ENCODE peak calls at places on chromosomes 11 and 22, in seven cellular contexts. E is neural progenitor cell, X is LNCaP clone FGC, I is AG10803, L is fibroblast of lung, R is ascending aorta, U is dorsolateral prefrontal cortex. C is an unnamed sample.

GRCh38 chr11:103903005-103903404 is 133.4 kb upstream of the DDI1 start:
- DNase-seq in L (no peak), X (no peak), I (no peak), E (no peak), R (no peak), U (no peak), C (no peak)

GRCh38 chr22:37484115-37485005 is 1.8 kb downstream of the MFNG start:
- DNase-seq in L (no peak), E (peak), X (no peak), R (peak), I (no peak), U (peak), C (no peak)

GRCh38 chr11:48037709-48038468 is 57.5 kb downstream of the PTPRJ start:
- DNase-seq in U (no peak), L (peak), E (no peak), X (no peak), I (no peak), R (no peak), C (peak)

GRCh38 chr11:46160100-46160499 is 38.8 kb upstream of the PHF21A start:
- DNase-seq in E (no peak), I (no peak), U (no peak), R (no peak), X (no peak), L (no peak), C (no peak)

GRCh38 chr11:83852775-83853442 is 566.7 kb upstream of the CCDC90B start:
- DNase-seq in E (no peak), X (no peak), U (no peak), R (no peak), L (no peak), I (no peak), C (no peak)

GRCh38 chr22:23772315-23773246 is at the start of gene MMP11:
- DNase-seq in R (no peak), E (peak), L (peak), I (peak), U (no peak), X (no peak), C (no peak)

GRCh38 chr11:28842716-28843115 is 734.5 kb downstream of the METTL15 start:
- DNase-seq in R (no peak), I (no peak), X (no peak), E (no peak), L (no peak), U (no peak), C (peak)

GRCh38 chr11:125645871-125646270 is 20.9 kb downstream of the CHEK1 start:
- DNase-seq in R (no peak), I (no peak), L (no peak), U (no peak), X (no peak), E (no peak), C (no peak)

GRCh38 chr11:816433-816779 is 2.3 kb upstream of the PNPLA2 start:
- DNase-seq in X (no peak), I (no peak), R (no peak), E (no peak), L (no peak), U (no peak), C (no peak)

GRCh38 chr11:18013790-18014507 is 1.1 kb upstream of the SERGEF start:
- DNase-seq in L (no peak), R (no peak), I (no peak), U (no peak), E (peak), X (no peak), C (peak)

GRCh38 chr11:5226732-5227327 is at the start of gene HBB:
- DNase-seq in U (no peak), I (no peak), L (no peak), R (no peak), E (no peak), X (no peak), C (no peak)

GRCh38 chr11:116644948-116645305 is 127.9 kb downstream of the BUD13 start:
- DNase-seq in L (no peak), I (no peak), R (no peak), U (no peak), E (peak), X (no peak), C (no peak)

GRCh38 chr11:57276857-57277505 is 39.9 kb upstream of the APLNR start:
- DNase-seq in R (no peak), U (no peak), I (no peak), L (no peak), E (no peak), X (no peak), C (peak)

GRCh38 chr11:66181632-66182345 is 86.7 kb upstream of the RAB1B start:
- DNase-seq in R (no peak), I (peak), E (no peak), X (peak), U (no peak), L (no peak), C (no peak)

GRCh38 chr11:65225284-65226102 is 36.3 kb upstream of the POLA2 start:
- DNase-seq in L (peak), E (peak), U (peak), R (no peak), I (peak), X (no peak), C (peak)

GRCh38 chr22:22993184-22993583 is 77.1 kb upstream of the GNAZ start:
- DNase-seq in I (no peak), X (no peak), R (no peak), L (no peak), E (no peak), U (no peak), C (no peak)

GRCh38 chr11:28849053-28849452 is 740.9 kb downstream of the METTL15 start:
- DNase-seq in R (no peak), X (no peak), E (no peak), L (no peak), I (no peak), U (no peak), C (no peak)

GRCh38 chr22:33038131-33038772 is 19.9 kb downstream of the SYN3 start:
- DNase-seq in R (no peak), I (peak), L (no peak), U (peak), X (no peak), E (peak), C (no peak)

GRCh38 chr11:36743039-36743438 is 145.0 kb upstream of the RAG2 start:
- DNase-seq in X (no peak), R (no peak), L (no peak), E (no peak), U (no peak), I (no peak), C (no peak)

DNA sequence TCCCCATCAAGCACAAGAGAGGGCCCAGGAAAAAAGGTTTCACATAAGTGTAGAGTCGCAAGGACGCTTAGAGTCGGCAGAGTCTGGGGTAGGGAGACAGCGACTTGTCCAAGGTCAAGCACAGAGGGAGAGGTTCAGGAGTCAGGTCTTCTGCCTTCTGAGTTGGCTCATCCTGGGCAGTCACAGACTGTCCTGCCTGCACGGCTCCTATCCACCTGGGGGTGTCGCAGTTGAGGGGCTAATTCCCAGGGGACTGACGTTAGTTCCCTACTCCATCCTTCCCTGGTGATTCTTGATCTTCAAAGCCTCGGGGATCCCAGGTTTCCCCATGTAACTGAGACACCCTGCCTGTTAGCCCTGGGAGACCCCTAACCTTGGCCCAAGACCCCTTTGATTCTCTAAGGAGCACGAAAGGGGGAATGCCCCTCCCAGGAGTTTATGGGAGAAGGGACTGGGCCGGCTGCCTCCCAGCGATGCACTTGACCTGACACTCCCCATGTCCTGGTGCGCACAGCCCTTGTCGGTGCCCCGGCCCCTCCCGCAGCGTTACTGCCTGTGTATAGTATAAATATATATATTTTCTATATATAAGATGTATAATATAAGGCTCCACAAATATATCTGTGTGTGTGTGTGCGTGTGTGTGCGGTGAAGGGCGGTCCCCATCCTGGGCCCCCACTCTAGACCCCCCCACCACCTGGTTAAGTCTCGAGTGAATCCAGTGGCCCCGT is 14.7 kb upstream of the TAB1 start:
- DNase-seq in L (no peak), X (no peak), I (no peak), U (no peak), R (no peak), E (peak), C (peak)
- H3K4me3 ChIP-seq in L (no peak), X (no peak), I (no peak), U (no peak), R (no peak), E (no peak), C (no peak)

GRCh38 chr11:35464308-35464707 is 45.0 kb upstream of the SLC1A2 start:
- DNase-seq in L (peak), R (no peak), X (no peak), E (peak), U (no peak), I (no peak), C (no peak)
- TF ChIP-seq CTCF in L (no peak), R (no peak), X (peak), E (peak), U (no peak), I (peak), C (peak)

DNA sequence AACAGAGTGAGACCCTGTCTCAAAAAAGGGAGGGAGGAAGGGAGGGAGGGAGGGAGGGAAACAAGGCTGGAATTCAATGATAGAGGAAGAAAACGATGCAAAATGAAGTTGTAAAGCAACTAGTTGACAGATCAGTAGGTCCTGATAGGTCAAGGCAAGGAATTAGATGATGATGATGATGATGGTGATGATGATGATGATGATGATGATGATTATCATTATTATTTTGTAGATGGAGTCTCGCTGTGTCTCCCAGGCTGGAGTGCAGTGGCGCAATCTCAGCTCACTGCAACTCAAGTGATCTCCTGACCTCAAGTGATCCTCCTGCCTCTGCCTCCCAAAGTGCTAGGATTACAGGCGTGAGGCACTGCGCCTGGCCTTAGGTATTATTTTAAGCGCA is 11.3 kb upstream of the L3MBTL2 start:
- DNase-seq in U (no peak), I (no peak), R (no peak), L (no peak), E (no peak), X (no peak), C (no peak)
- H3K4me3 ChIP-seq in U (no peak), I (no peak), R (no peak), L (no peak), E (no peak), X (no peak), C (no peak)

GRCh38 chr11:70521475-70522260 is 123.3 kb downstream of the CTTN start:
- DNase-seq in L (no peak), E (peak), X (no peak), U (peak), R (no peak), I (no peak), C (no peak)

GRCh38 chr11:70522261-70522612 is 123.9 kb downstream of the CTTN start:
- DNase-seq in X (no peak), I (no peak), L (no peak), R (no peak), U (no peak), E (no peak), C (no peak)

GRCh38 chr11:70524096-70524922 is 126.0 kb downstream of the CTTN start:
- DNase-seq in X (no peak), L (peak), R (no peak), E (no peak), U (no peak), I (no peak), C (peak)

GRCh38 chr11:70523384-70524095 is 125.2 kb downstream of the CTTN start:
- DNase-seq in L (no peak), X (no peak), U (no peak), E (no peak), R (no peak), I (no peak), C (no peak)

DNA sequence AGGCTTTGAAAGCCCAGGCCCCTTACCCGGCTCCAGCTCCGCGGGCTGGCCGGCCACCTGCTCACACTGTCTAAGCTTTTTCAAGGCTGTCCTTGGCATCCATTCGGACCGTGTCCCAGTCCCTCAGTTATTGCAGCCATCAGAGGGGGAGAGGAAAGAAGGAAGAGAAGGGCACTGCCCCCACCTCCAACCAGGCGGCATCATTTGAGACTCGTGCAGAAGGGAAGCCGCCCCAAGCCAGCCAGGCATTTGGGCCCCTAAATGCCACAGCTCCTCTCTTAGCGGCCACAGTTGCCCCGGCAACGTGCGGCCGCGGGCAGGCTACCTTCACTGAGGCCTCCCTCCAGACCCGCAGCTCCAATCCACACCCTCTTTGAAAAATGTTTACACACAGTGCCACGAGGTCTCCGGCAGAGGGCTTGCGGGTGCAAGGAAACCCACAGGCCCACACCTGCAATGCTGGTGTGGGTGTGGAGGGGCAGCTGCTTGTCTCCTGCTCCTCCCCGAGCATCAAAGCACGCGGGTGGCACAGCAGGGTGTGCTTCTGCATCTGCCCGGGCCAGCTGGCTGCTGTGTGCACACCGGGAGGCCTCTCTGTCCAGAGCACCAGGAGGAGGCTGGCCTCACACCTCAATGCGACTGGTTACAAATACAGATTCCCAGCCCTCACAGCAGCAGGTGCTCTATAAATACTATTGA is 124.4 kb downstream of the CTTN start:
- DNase-seq in L (peak), X (no peak), U (no peak), R (no peak), E (peak), I (no peak), C (no peak)
- TF ChIP-seq CTCF in L (no peak), X (no peak), U (no peak), R (no peak), E (no peak), I (no peak), C (no peak)

GRCh38 chr11:61742391-61742790 is 10.0 kb upstream of the MYRF start:
- DNase-seq in R (no peak), L (no peak), E (no peak), I (no peak), X (no peak), U (no peak), C (no peak)
- H3K4me3 ChIP-seq in R (no peak), L (no peak), E (no peak), I (no peak), X (no peak), U (no peak), C (no peak)

GRCh38 chr22:20231499-20232236 is 36.5 kb downstream of the RTN4R start:
- DNase-seq in R (no peak), L (no peak), E (no peak), U (no peak), X (no peak), I (no peak), C (no peak)
- TF ChIP-seq CTCF in R (no peak), L (no peak), E (no peak), U (no peak), X (no peak), I (no peak), C (no peak)

DNA sequence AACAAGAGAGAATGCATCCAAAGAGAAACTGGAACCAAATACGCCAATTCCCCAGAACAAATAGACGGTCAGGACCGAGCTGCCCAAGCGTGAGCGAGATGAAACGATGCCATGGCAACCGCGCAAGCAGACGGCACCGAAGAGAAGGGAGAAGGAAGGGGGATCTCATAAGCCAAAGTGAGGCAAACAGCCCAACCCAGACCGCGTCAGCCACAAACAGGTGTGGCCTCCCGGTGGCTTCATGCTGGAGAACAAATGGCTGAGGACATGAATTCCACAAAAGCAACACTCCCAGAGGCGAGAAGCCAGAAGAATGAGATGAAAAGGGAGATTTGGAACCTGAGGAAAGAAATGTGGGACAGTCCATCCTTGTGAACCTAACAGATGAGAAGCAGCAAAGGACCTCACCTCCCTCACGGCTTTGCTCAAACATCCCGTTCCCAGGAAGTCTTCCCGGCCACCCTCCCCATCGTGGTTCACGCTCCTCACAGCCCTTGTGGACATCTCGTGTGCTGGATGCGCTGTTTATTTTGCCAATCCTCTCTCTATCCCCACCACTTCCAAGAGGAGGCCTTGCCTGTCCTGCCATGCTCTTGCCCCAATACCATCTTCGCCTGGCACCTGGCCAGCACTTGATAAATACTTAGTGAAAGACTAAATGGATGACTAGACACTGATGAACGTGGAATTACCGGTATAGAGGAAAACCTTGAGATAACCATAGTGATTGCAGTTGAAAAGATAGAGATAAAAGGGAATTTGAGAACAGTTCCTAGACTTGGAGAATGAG is 89.2 kb upstream of the RTL6 start:
- DNase-seq in E (peak), X (no peak), I (peak), U (no peak), R (no peak), L (peak), C (peak)
- H3K4me3 ChIP-seq in E (no peak), X (no peak), I (peak), U (no peak), R (no peak), L (no peak), C (no peak)

GRCh38 chr11:43802509-43802908 is 78.1 kb upstream of the ALKBH3 start:
- DNase-seq in R (no peak), X (no peak), L (no peak), E (no peak), U (no peak), I (no peak), C (peak)
- TF ChIP-seq CTCF in R (no peak), X (peak), L (peak), E (peak), U (no peak), I (peak), C (peak)

DNA sequence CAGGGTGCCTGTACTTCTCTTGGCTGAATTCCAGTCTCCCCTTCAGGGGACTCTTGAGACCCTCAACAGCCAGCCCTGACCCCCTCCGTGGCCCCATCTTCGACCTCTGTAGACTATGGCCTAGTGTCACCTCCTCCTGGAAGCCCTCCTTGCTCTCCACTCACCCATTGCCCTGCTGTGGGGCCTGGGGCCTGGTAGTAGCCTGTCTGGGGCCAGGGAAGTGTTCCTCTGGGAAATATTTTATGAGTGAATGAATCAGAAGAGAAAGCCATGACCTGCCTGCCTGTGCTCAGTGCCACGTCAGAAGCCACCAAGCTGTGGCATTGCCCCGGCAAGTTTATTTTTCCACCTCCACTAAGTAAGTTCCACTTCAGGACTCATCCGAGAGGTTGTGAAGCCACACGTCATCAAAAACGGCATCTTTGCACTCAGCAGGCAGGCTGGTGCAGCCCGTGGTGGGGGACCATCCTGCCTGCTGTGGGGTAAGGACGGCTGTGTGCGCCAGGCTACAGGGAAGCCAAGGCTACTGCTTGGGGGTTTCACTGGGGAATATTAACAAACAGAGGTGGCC is 59.6 kb upstream of the PPARA start:
- DNase-seq in X (no peak), U (no peak), R (no peak), E (no peak), L (peak), I (peak), C (no peak)
- H3K4me3 ChIP-seq in X (no peak), U (no peak), R (peak), E (no peak), L (peak), I (peak), C (no peak)

C was measured in cardiac fibroblast.